ENCODE peak calls at places on chromosomes 11 and 22, in nine cellular contexts. Q, S, I, L, M, W, P, T and B are unnamed samples.

GRCh38 chr11:66906077-66906929 is 49.4 kb downstream of the LRFN4 start:
- DNase-seq in S (no peak), P (no peak), T (no peak), L (peak), I (peak), W (no peak), Q (no peak), M (no peak), B (peak)

GRCh38 chr22:49466926-49467590 is 360.6 kb downstream of the BRD1 start:
- DNase-seq in L (no peak), T (no peak), M (no peak), I (no peak), P (no peak), W (no peak), S (no peak), Q (no peak), B (no peak)

GRCh38 chr11:112612283-112612849 is 348.9 kb upstream of the NCAM1 start:
- DNase-seq in I (no peak), L (no peak), W (no peak), S (no peak), Q (no peak), P (no peak), M (no peak), T (no peak), B (no peak)

GRCh38 chr11:8257003-8257664 is 6.5 kb downstream of the LMO1 start:
- DNase-seq in P (no peak), S (peak), L (peak), M (no peak), I (no peak), T (peak), W (peak), Q (no peak), B (no peak)

GRCh38 chr11:69817265-69818236 is 1.7 kb downstream of the FGF3 start:
- DNase-seq in T (no peak), S (no peak), W (no peak), Q (no peak), L (no peak), P (no peak), I (peak), M (peak), B (no peak)

GRCh38 chr22:24985824-24986214 is 33.3 kb downstream of the KIAA1671 start:
- DNase-seq in S (no peak), P (no peak), Q (peak), W (no peak), I (no peak), L (no peak), T (no peak), M (peak), B (no peak)

GRCh38 chr11:126799974-126800373 is 200.6 kb downstream of the KIRREL3 start:
- DNase-seq in L (no peak), S (no peak), T (no peak), W (peak), M (no peak), Q (no peak), P (no peak), I (no peak), B (no peak)

GRCh38 chr11:19711911-19712280 is 741 bp upstream of the NAV2 start:
- DNase-seq in L (no peak), Q (no peak), I (no peak), M (no peak), W (no peak), S (no peak), P (no peak), T (no peak), B (no peak)

GRCh38 chr22:30290679-30291333 is 1.5 kb upstream of the CASTOR1 start:
- DNase-seq in W (peak), I (no peak), T (peak), M (peak), P (no peak), Q (peak), L (peak), S (peak), B (peak)

GRCh38 chr11:117658809-117659208 is 138.2 kb downstream of the DSCAML1 start:
- DNase-seq in P (no peak), Q (no peak), T (no peak), W (no peak), L (no peak), I (no peak), S (no peak), M (no peak), B (no peak)

GRCh38 chr22:43273902-43274484 is 69.2 kb downstream of the SCUBE1 start:
- DNase-seq in S (no peak), L (peak), I (peak), Q (peak), T (no peak), P (peak), W (no peak), M (peak), B (peak)

GRCh38 chr11:83025267-83025704 is 46.4 kb downstream of the RAB30 start:
- DNase-seq in L (no peak), P (no peak), Q (no peak), M (no peak), I (peak), T (no peak), W (no peak), S (no peak), B (no peak)

GRCh38 chr11:69376155-69377028 is 82.4 kb downstream of the MYEOV start:
- DNase-seq in Q (peak), I (no peak), S (no peak), T (no peak), W (peak), M (no peak), P (no peak), L (no peak), B (no peak)

GRCh38 chr11:61129608-61130523 is 27.6 kb downstream of the CD5 start:
- DNase-seq in P (peak), S (peak), I (peak), Q (peak), L (peak), W (peak), T (peak), M (peak), B (peak)

GRCh38 chr11:19087658-19088057 is 27.1 kb upstream of the MRGPRX2 start:
- DNase-seq in P (no peak), W (no peak), S (no peak), T (no peak), M (no peak), Q (no peak), I (no peak), L (no peak), B (no peak)

GRCh38 chr11:14388352-14388751 is 29.4 kb upstream of the RRAS2 start:
- DNase-seq in S (no peak), P (no peak), M (no peak), T (no peak), I (no peak), W (no peak), Q (no peak), L (no peak), B (no peak)

GRCh38 chr11:5564259-5565019 is 16.1 kb upstream of the OR52H1 start:
- DNase-seq in T (no peak), L (no peak), I (no peak), P (no peak), W (no peak), Q (no peak), M (peak), S (no peak), B (no peak)

GRCh38 chr22:48198489-48199459 is 1436.3 kb downstream of the TBC1D22A start:
- DNase-seq in P (no peak), W (no peak), M (no peak), Q (no peak), T (no peak), I (no peak), S (no peak), L (no peak), B (no peak)

GRCh38 chr11:119460582-119460981 is 37.6 kb upstream of the THY1 start:
- DNase-seq in W (no peak), T (no peak), P (no peak), I (no peak), Q (no peak), L (no peak), S (no peak), M (no peak), B (no peak)

GRCh38 chr11:417652-418342 is 3.0 kb upstream of the SIGIRR start:
- DNase-seq in M (no peak), W (no peak), I (no peak), L (no peak), T (no peak), S (no peak), P (no peak), Q (no peak), B (no peak)

GRCh38 chr11:304915-305833 is 2.4 kb upstream of the IFITM2 start:
- DNase-seq in Q (peak), M (peak), W (no peak), L (peak), P (no peak), S (peak), T (no peak), I (peak), B (peak)

DNA sequence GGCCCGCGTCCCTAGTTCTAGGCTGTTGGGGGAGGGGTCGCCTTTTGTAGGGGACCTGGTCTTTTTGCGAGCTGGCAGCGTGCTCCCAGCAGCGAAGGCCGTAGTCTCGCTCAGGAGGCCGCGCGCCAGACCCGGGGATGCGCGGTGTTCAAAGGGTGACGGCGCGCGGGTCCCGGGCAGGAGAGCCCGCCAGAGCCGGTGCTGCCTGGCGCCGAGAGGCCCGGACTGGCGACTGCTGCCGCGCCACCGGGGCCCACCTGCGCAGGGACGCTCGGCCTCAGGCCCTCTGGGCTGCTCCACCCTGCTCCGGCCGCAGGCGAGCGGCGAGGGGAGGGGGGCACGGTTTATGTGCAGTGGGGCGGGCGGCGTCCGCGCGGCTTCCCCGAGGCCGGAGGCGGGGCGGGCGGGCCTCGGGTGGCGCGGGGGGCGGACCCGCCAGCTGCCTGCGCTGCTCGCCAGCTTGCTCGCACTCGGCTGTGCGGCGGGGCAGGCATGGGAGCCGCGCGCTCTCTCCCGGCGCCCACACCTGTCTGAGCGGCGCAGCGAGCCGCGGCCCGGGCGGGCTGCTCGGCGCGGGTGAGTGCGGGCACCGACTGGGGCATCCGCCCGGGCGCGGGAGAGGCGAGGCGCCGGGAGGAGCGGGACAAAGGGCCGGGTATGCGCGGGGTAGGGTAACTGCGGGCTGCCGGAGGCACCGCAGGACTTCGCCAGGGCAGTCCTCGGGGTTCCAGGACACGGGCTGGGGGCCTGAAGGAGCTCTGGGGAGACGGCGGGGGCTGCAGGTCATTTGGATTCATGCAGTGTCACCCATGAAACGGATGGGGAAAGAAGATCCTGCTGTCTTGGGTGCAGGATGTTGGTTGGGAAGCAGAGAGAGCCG is at the start of gene PRSS23:
- DNase-seq in W (peak), Q (peak), I (peak), M (no peak), L (peak), T (peak), S (peak), P (no peak), B (peak)
- TF ChIP-seq POLR2A in W (no peak), Q (peak), I (peak), M (no peak), L (no peak), T (no peak), S (peak), P (no peak), B (no peak)

GRCh38 chr22:31951201-31952093 is 7.1 kb downstream of the YWHAH start:
- DNase-seq in Q (no peak), P (no peak), I (no peak), L (no peak), M (no peak), T (no peak), W (no peak), S (no peak), B (no peak)
- TF ChIP-seq POLR2A in Q (no peak), P (peak), I (no peak), L (no peak), M (no peak), T (no peak), W (no peak), S (no peak), B (no peak)

GRCh38 chr22:50672471-50673230 is at the start of gene SHANK3:
- DNase-seq in I (no peak), L (no peak), M (no peak), Q (peak), T (peak), W (no peak), P (peak), S (peak), B (no peak)
- TF ChIP-seq POLR2A in I (no peak), L (no peak), M (no peak), Q (peak), T (peak), W (no peak), P (no peak), S (no peak), B (no peak)

GRCh38 chr11:46272816-46273427 is 4.5 kb upstream of the CREB3L1 start:
- DNase-seq in S (peak), W (no peak), L (peak), P (no peak), Q (peak), M (peak), T (peak), I (no peak), B (peak)
- TF ChIP-seq POLR2A in S (no peak), W (no peak), L (no peak), P (no peak), Q (no peak), M (no peak), T (no peak), I (no peak), B (no peak)

GRCh38 chr11:71928739-71929443 is at the start of gene RNF121:
- DNase-seq in T (peak), M (peak), W (peak), S (peak), I (peak), P (peak), Q (peak), L (peak), B (peak)
- TF ChIP-seq POLR2A in T (peak), M (peak), W (no peak), S (peak), I (peak), P (peak), Q (peak), L (no peak), B (no peak)

GRCh38 chr11:6606471-6607189 is 3.1 kb downstream of the ILK start:
- DNase-seq in M (peak), P (no peak), I (peak), W (peak), S (peak), T (peak), L (peak), Q (peak), B (peak)
- TF ChIP-seq POLR2A in M (peak), P (peak), I (peak), W (no peak), S (peak), T (no peak), L (peak), Q (peak), B (peak)

GRCh38 chr22:20550851-20551744 is 43.7 kb downstream of the MED15 start:
- DNase-seq in M (no peak), T (no peak), W (no peak), L (no peak), P (no peak), I (no peak), Q (no peak), S (peak), B (peak)

GRCh38 chr22:20552450-20552894 is 45.1 kb downstream of the MED15 start:
- DNase-seq in I (no peak), W (peak), M (no peak), P (no peak), T (no peak), Q (peak), S (peak), L (peak), B (peak)

GRCh38 chr22:20550057-20550817 is 42.8 kb downstream of the MED15 start:
- DNase-seq in P (no peak), M (no peak), S (peak), I (no peak), Q (no peak), W (no peak), L (no peak), T (no peak), B (no peak)

GRCh38 chr22:20552913-20553401 is 45.5 kb downstream of the MED15 start:
- DNase-seq in P (no peak), Q (no peak), L (no peak), M (no peak), W (no peak), I (no peak), S (peak), T (no peak), B (no peak)

GRCh38 chr22:20551805-20552449 is 44.5 kb downstream of the MED15 start:
- DNase-seq in T (no peak), S (peak), L (no peak), P (no peak), Q (no peak), I (no peak), M (no peak), W (no peak), B (no peak)
- TF ChIP-seq POLR2A in T (no peak), S (no peak), L (no peak), P (no peak), Q (no peak), I (no peak), M (no peak), W (no peak), B (no peak)